ENCODE peak calls at places on chromosomes 7 and 10, in four cellular contexts. H is esophagus squamous epithelium, B is fibroblast of lung, D is kidney epithelial cell. M is an unnamed sample.

GRCh38 chr10:88032566-88032965 is 169.1 kb downstream of the PTEN start:
- DNase-seq in H (no peak), B (peak), D (no peak), M (no peak)

GRCh38 chr7:4604456-4604940 is 77.6 kb upstream of the FOXK1 start:
- DNase-seq in H (no peak), B (no peak), D (no peak), M (no peak)

GRCh38 chr7:132871419-132871818 is 210.5 kb downstream of the CHCHD3 start:
- DNase-seq in H (no peak), B (no peak), D (no peak), M (no peak)

GRCh38 chr10:49010831-49011230 is 71.2 kb upstream of the LRRC18 start:
- DNase-seq in H (no peak), B (no peak), D (no peak), M (no peak)

GRCh38 chr7:124269774-124270173 is 236.9 kb upstream of the TMEM229A start:
- DNase-seq in H (no peak), B (no peak), D (no peak), M (no peak)

GRCh38 chr7:138226001-138226476 is 149.8 kb downstream of the AKR1D1 start:
- DNase-seq in H (no peak), B (peak), D (no peak), M (no peak)

GRCh38 chr10:35127289-35127891 is 744 bp downstream of the CREM start:
- DNase-seq in H (no peak), B (peak), D (no peak), M (no peak)

GRCh38 chr7:117134885-117135552 is 181.7 kb downstream of the ST7 start:
- DNase-seq in H (no peak), B (peak), D (no peak), M (no peak)

GRCh38 chr10:10544890-10545289 is 472.8 kb upstream of the CELF2 start:
- DNase-seq in H (no peak), B (no peak), D (no peak), M (no peak)

GRCh38 chr7:66894463-66895080 is 26.5 kb upstream of the TMEM248 start:
- DNase-seq in H (no peak), B (peak), D (no peak), M (no peak)

GRCh38 chr10:74363727-74364126 is 212.7 kb downstream of the ADK start:
- DNase-seq in H (no peak), B (no peak), D (no peak), M (no peak)

GRCh38 chr7:57176928-57177635 is 44.8 kb upstream of the ZNF479 start:
- DNase-seq in H (no peak), B (no peak), D (no peak), M (no peak)

GRCh38 chr10:69422676-69423075 is 6.0 kb upstream of the TACR2 start:
- DNase-seq in H (no peak), B (no peak), D (no peak), M (no peak)

GRCh38 chr10:5446390-5446926 is 34.1 kb downstream of the NET1 start:
- DNase-seq in H (peak), B (peak), D (peak), M (no peak)

GRCh38 chr7:143263266-143264195 is at the start of gene GSTK1:
- DNase-seq in H (peak), B (peak), D (no peak), M (no peak)

GRCh38 chr7:27178366-27178765 is 4.2 kb upstream of the HOXA10 start:
- DNase-seq in H (no peak), B (no peak), D (no peak), M (no peak)

GRCh38 chr7:21370283-21370982 is 57.5 kb upstream of the SP4 start:
- DNase-seq in H (no peak), B (no peak), D (no peak), M (no peak)

GRCh38 chr7:124856299-124856888 is 73.2 kb downstream of the POT1 start:
- DNase-seq in H (no peak), B (peak), D (no peak), M (no peak)

GRCh38 chr10:32210306-32211045 is 136.5 kb downstream of the EPC1 start:
- DNase-seq in H (no peak), B (peak), D (no peak), M (no peak)

GRCh38 chr10:77318739-77319138 is 318.9 kb downstream of the KCNMA1 start:
- DNase-seq in H (no peak), B (no peak), D (no peak), M (no peak)

GRCh38 chr7:157616426-157616825 is 279.6 kb downstream of the DNAJB6 start:
- DNase-seq in H (no peak), B (peak), D (no peak), M (no peak)

DNA sequence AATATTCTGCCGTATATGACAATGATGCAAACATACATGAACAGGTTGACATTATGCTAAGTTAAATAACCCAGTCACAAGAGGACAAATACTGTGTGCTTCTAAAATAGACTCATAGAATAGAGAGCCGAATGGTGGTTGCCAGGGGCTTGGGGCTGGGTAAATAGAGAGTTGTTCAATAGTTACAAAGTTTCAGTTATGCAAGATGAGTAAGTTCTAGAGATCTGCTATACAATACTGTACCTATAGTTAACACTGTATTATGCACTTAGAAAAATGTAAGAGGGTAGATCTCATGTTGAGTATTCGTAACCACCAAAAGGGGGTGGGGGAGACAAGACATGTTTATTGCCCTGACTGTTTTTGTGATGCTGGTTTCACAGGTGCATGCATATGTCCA is 77.1 kb upstream of the GNAI1 start:
- DNase-seq in H (no peak), B (no peak), D (no peak), M (no peak)
- TF ChIP-seq CTCF in H (no peak), B (no peak), D (no peak), M (no peak)

DNA sequence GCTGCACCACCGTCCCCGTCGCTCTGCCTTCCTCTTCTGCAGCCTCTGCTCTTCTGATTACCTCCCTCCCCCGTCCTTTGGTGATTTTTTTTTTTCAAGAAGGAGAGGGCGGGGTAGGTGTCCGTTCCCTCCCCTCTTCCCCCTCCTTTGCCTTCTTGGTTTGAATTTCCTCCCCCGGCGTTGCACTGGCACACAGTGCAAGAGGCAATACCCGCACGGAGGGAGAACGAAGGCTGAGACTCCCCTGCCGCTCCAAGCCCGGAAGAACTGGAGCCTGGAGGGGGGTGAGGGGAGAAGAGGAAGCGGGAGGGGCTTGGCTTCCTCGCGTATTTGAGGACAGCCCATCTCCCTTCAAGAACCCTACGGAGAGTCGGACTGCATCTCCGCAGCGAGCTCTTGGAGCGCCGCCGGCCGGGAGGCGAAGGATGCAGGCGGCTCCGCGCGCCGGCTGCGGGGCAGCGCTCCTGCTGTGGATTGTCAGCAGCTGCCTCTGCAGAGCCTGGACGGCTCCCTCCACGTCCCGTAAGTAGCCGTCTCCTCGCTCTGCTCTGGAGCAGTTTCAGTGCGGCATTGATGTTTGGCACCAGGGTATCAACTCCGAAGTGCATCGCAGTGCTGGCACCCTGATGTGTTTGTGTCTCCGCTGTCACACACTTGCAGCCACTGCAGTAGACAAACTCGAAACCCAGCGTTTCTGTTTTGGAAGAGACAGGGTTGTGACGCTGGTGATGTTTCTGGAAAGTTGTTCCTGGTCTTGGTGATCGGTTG is at the start of gene CNTNAP2:
- DNase-seq in H (no peak), B (peak), D (peak), M (no peak)
- TF ChIP-seq CTCF in H (no peak), B (no peak), D (no peak), M (no peak)

DNA sequence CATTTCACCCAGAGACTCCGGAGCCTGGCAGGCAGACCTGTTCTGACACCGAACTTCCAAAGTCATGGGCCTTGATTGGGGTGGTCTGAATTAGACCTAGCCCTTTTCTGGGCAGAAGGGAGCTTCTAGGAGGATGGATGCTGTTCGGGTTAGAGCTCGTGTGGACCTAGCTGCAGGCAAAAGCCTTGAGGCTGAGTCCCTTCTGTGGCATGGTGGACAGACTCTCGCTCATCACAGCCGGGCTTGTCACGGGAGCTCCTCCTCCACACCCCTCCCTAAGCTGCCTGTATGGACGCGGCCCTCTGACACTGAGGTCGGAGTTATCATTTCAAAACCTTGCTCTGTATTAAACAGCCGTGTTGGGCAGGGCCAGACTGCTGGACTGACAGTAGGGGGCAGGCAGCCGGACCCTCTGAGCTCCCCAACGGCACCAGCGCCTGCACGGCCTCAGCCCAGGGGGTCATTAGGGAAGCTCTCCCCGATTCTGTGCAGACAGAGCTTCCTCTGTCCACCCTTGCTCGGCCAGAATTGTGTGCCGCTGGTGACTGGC is 2.2 kb downstream of the IRF5 start:
- DNase-seq in H (no peak), B (no peak), D (no peak), M (no peak)
- TF ChIP-seq CTCF in H (no peak), B (no peak), D (no peak), M (no peak)

GRCh38 chr7:95861041-95861440 is 88.7 kb downstream of the DYNC1I1 start:
- DNase-seq in H (no peak), B (peak), D (no peak), M (no peak)

GRCh38 chr7:95863623-95864022 is 91.3 kb downstream of the DYNC1I1 start:
- DNase-seq in H (no peak), B (peak), D (no peak), M (no peak)

GRCh38 chr7:95867309-95867708 is 95.0 kb downstream of the DYNC1I1 start:
- DNase-seq in H (no peak), B (no peak), D (no peak), M (no peak)

GRCh38 chr7:95871078-95871848 is 98.9 kb downstream of the DYNC1I1 start:
- DNase-seq in H (no peak), B (peak), D (no peak), M (no peak)

GRCh38 chr7:95865716-95866371 is 93.5 kb downstream of the DYNC1I1 start:
- DNase-seq in H (no peak), B (peak), D (no peak), M (no peak)
- TF ChIP-seq CTCF in H (no peak), B (peak), D (peak), M (no peak)

M was measured in keratinocyte.